ENCODE peak calls at places on chromosomes 4 and X, in five cellular contexts. J is endothelial cell; F is psoas muscle; G is kidney; Y is CD8-positive, alpha-beta T cell. Q is an unnamed sample.

GRCh38 chr4:127124919-127125318 is 507.8 kb upstream of the INTU start:
- DNase-seq in Y (no peak), F (no peak), J (no peak), G (no peak), Q (no peak)

GRCh38 chr4:39713691-39714090 is 15.8 kb downstream of the UBE2K start:
- DNase-seq in G (no peak), Y (no peak), J (no peak), F (no peak), Q (no peak)

GRCh38 chr4:158327525-158327924 is 117.2 kb downstream of the TMEM144 start:
- DNase-seq in J (no peak), G (no peak), F (no peak), Y (no peak), Q (no peak)

GRCh38 chrX:136214551-136214950 is 36.6 kb downstream of the MAP7D3 start:
- DNase-seq in Y (no peak), G (no peak), J (no peak), F (no peak), Q (peak; percentile 26)

GRCh38 chrX:16348286-16348685 is 181.0 kb downstream of the MAGEB17 start:
- DNase-seq in J (no peak), Y (no peak), G (no peak), F (no peak), Q (no peak)

GRCh38 chr4:119579823-119580222 is 48.8 kb downstream of the PDE5A start:
- DNase-seq in J (no peak), F (no peak), Y (no peak), G (peak; percentile 57), Q (no peak)

GRCh38 chrX:110755061-110755460 is 40.6 kb downstream of the CHRDL1 start:
- DNase-seq in J (no peak), Y (no peak), G (no peak), F (no peak), Q (no peak)

GRCh38 chrX:78333521-78333920 is 6.1 kb upstream of the CYSLTR1 start:
- DNase-seq in Y (no peak), G (no peak), F (no peak), J (no peak), Q (no peak)

GRCh38 chr4:153223418-153223792 is 19.2 kb downstream of the TRIM2 start:
- DNase-seq in J (no peak), F (no peak), G (no peak), Y (no peak), Q (no peak)

GRCh38 chr4:94889961-94890360 is 132.2 kb downstream of the BMPR1B start:
- DNase-seq in F (no peak), Y (no peak), J (no peak), G (no peak), Q (no peak)

GRCh38 chrX:134538316-134538715 is 78.4 kb downstream of the HPRT1 start:
- DNase-seq in F (no peak), G (no peak), J (no peak), Y (no peak), Q (no peak)

GRCh38 chr4:37968747-37969146 is 8.5 kb downstream of the PTTG2 start:
- DNase-seq in F (no peak), G (no peak), J (no peak), Y (no peak), Q (no peak)

GRCh38 chr4:48017108-48017527 is 546 bp downstream of the NIPAL1 start:
- DNase-seq in G (peak; percentile 85), F (peak; percentile 39), J (peak; percentile 60), Y (no peak), Q (peak; percentile 72)

GRCh38 chr4:130393246-130394041 is 1297.5 kb downstream of the C4orf33 start:
- DNase-seq in J (no peak), G (no peak), Y (no peak), F (no peak), Q (no peak)

GRCh38 chr4:102826890-102827673 is at the start of gene UBE2D3:
- DNase-seq in Y (peak; percentile 97), F (peak; percentile 95), J (peak; percentile 94), G (peak; percentile 99), Q (peak; percentile 93)
- TF ChIP-seq CTCF in Y (no peak), F (no peak), J (no peak), G (peak; percentile 0), Q (no peak)

GRCh38 chr4:67918428-67918827 is 34.6 kb upstream of the TMPRSS11D start:
- DNase-seq in F (no peak), G (no peak), Y (no peak), J (no peak), Q (no peak)
- TF ChIP-seq CTCF in F (no peak), G (no peak), Y (no peak), J (no peak), Q (peak; percentile 18)

GRCh38 chrX:17833954-17834353 is 27.1 kb downstream of the RAI2 start:
- DNase-seq in J (no peak), F (no peak), Y (no peak), G (no peak), Q (no peak)

GRCh38 chrX:17836830-17837229 is 24.3 kb downstream of the RAI2 start:
- DNase-seq in G (no peak), Y (no peak), J (no peak), F (no peak), Q (no peak)

GRCh38 chrX:17842769-17843525 is 18.2 kb downstream of the RAI2 start:
- DNase-seq in G (no peak), F (no peak), Y (no peak), J (peak; percentile 3), Q (no peak)

GRCh38 chrX:17844236-17844635 is 16.9 kb downstream of the RAI2 start:
- DNase-seq in F (no peak), Y (no peak), J (no peak), G (no peak), Q (no peak)

GRCh38 chrX:17839269-17839668 is 21.8 kb downstream of the RAI2 start:
- DNase-seq in F (no peak), Y (no peak), J (no peak), G (no peak), Q (no peak)
- TF ChIP-seq CTCF in F (no peak), Y (no peak), J (no peak), G (no peak), Q (no peak)

DNA sequence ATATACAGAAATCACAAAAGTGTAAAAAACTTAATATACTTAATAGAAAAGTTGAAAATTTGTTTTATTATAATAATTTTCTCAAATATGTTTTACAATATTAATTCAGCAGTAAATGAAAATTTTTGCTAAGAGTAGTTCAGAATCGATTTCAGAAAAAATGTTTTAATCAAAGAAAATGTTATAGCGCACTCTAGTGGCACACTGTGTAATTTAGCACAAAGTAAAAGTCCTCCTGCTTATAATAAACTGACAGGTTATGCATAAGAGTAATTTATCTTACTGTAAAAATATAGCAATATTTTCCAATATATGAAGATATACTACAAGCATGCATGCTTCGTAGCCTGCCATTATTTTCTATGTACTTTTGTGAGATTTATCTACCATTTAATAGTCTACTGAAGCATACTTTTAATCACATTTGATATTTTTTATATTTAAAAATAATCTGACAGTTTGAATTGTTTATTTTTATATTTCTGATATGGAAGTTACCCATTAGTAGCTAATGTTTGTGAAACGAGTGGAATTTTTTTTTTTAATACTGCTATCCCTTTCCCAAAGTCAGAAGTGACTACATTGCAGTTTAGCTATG is 217.9 kb upstream of the KLHL4 start:
- DNase-seq in J (no peak), Y (no peak), F (no peak), G (no peak), Q (peak; percentile 1)
- TF ChIP-seq CTCF in J (peak; percentile 54), Y (no peak), F (peak; percentile 55), G (peak; percentile 8), Q (no peak)

Q was measured in Calu3.